ENCODE peak calls at places on chromosome 15, in ten cellular contexts. S is IMR-90, O is fibroblast of lung, E is uterus, C is spleen, U is tibial artery, A is GM23338, P is psoas muscle, I is cardiac muscle cell, T is right atrium auricular region. K is an unnamed sample.

GRCh38 chr15:91268510-91268909 is 168.5 kb downstream of the SV2B start:
- DNase-seq in C (no peak), I (no peak), U (no peak), A (peak; percentile 79), T (no peak), S (no peak), O (no peak), E (no peak), P (no peak), K (peak; percentile 30)

GRCh38 chr15:20356444-20357138 is 185.0 kb downstream of the GOLGA6L6 start:
- DNase-seq in U (peak; percentile 66), C (peak; percentile 89), O (no peak), S (no peak), T (peak; percentile 66), P (peak; percentile 56), A (peak; percentile 64), E (peak; percentile 37), I (no peak), K (no peak)

GRCh38 chr15:60555814-60556213 is 76.9 kb upstream of the ICE2 start:
- DNase-seq in I (no peak), C (no peak), A (peak; percentile 62), S (no peak), E (no peak), U (no peak), T (no peak), P (no peak), O (no peak), K (no peak)

GRCh38 chr15:38335106-38335505 is 82.5 kb downstream of the SPRED1 start:
- DNase-seq in E (no peak), C (no peak), T (no peak), A (no peak), O (no peak), I (no peak), S (no peak), U (no peak), P (no peak), K (peak; percentile 74)

GRCh38 chr15:92801774-92802464 is 98.2 kb upstream of the CHD2 start:
- DNase-seq in A (no peak), U (peak; percentile 87), T (peak; percentile 85), E (no peak), C (no peak), P (peak; percentile 68), O (peak; percentile 90), S (peak; percentile 94), I (peak; percentile 95), K (no peak)

GRCh38 chr15:91593653-91594052 is 259.9 kb upstream of the SLCO3A1 start:
- DNase-seq in C (no peak), O (no peak), T (no peak), A (no peak), S (no peak), E (no peak), I (no peak), P (no peak), U (no peak), K (no peak)

GRCh38 chr15:67776600-67776999 is 48.7 kb upstream of the SKOR1 start:
- DNase-seq in P (no peak), C (no peak), I (no peak), A (no peak), S (peak; percentile 9), E (no peak), U (no peak), O (no peak), T (no peak), K (no peak)

GRCh38 chr15:82810061-82810862 is 834 bp downstream of the WHAMM start:
- DNase-seq in U (no peak), I (peak; percentile 77), E (peak; percentile 23), P (no peak), C (peak; percentile 91), O (peak; percentile 69), S (peak; percentile 50), T (no peak), A (peak; percentile 60), K (peak; percentile 71)

GRCh38 chr15:48681274-48681840 is 35.8 kb upstream of the FBN1 start:
- DNase-seq in U (no peak), E (no peak), C (no peak), A (no peak), I (peak; percentile 57), O (peak; percentile 22), P (no peak), S (peak; percentile 80), T (no peak), K (no peak)

GRCh38 chr15:34795267-34796081 is at the start of gene ACTC1:
- DNase-seq in I (peak; percentile 55), A (peak; percentile 83), P (peak; percentile 76), T (peak; percentile 73), O (peak; percentile 39), S (peak; percentile 52), E (peak; percentile 48), U (peak; percentile 87), C (no peak), K (peak; percentile 74)

DNA sequence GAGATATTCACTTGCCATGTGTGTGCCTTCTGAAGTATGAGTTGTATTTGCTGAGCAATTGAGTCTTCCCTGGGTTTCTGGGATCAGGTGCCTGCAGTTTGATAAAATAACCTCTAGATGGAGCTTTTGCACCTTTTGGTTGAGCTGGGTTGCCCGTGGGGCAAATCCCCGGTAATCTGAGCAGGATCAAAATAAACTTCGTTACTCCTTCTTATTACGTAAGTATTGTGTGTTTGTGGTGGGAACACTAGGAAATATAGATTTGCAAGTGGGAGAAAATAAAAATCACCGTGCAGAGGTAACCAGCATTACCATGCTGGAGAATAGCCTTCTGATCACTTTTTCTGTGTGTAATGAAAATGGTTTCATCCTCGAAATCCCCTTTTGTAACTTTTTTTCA is 277.4 kb upstream of the NR2E3 start:
- DNase-seq in O (peak; percentile 53), P (no peak), E (no peak), T (no peak), S (no peak), A (peak; percentile 75), C (no peak), U (no peak), I (peak; percentile 37), K (peak; percentile 47)
- TF ChIP-seq CTCF in O (peak; percentile 37), P (peak; percentile 50), E (peak; percentile 42), T (peak; percentile 57), S (peak; percentile 47), A (peak; percentile 94), C (no peak), U (peak; percentile 47), I (peak; percentile 62), K (peak; percentile 90)

DNA sequence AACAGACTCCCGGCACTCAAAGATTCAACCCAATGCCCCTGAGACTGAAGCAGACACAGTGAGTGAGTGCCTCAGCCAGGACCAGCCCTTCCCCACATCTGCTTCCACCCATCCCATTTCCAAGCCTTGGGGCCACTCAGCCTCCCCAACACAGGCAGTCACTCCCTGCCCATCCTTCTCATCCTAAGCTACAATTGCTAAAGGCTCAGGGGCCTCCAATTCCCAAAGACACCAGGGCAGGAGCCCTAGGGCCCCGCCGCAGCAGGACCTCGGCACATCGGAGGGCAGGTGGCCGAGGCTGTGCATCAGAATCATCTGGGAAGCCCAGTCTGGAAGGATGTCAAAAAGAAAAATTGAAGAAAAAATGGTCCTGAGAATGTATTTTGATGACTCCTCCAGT is 18.5 kb upstream of the OCA2 start:
- DNase-seq in T (no peak), P (no peak), C (no peak), I (no peak), A (no peak), U (no peak), E (no peak), O (no peak), S (no peak), K (no peak)
- H3K4me3 ChIP-seq in T (no peak overlapping the region), P (no peak overlapping the region), C (no peak overlapping the region), I (no peak overlapping the region), A (no peak overlapping the region), U (no peak overlapping the region), E (no peak overlapping the region), O (no peak overlapping the region), S (no peak overlapping the region), K (no peak overlapping the region)

GRCh38 chr15:74783072-74783807 is 1.4 kb downstream of the CSK start:
- DNase-seq in C (peak; percentile 90), T (no peak), E (no peak), O (peak; percentile 26), U (no peak), I (peak; percentile 47), A (no peak), S (peak; percentile 36), P (no peak), K (peak; percentile 49)
- H3K4me1 ChIP-seq in C (peaks cover 93% of the 10 kb centered on the region), T (peaks cover 77% of the 10 kb centered on the region), E (peaks cover 30% of the 10 kb centered on the region), O (peaks cover 56% of the 10 kb centered on the region), U (peaks cover 66% of the 10 kb centered on the region), I (peaks cover 40% of the 10 kb centered on the region), A (peaks cover 17% of the 10 kb centered on the region), S (peaks cover 22% of the 10 kb centered on the region), P (peaks cover 63% of the 10 kb centered on the region), K (peaks cover 18% of the 10 kb centered on the region)

GRCh38 chr15:65410972-65411371 is 11.8 kb downstream of the IGDCC4 start:
- DNase-seq in O (no peak), E (no peak), A (no peak), P (no peak), T (no peak), S (no peak), U (no peak), C (no peak), I (no peak), K (no peak)
- TF ChIP-seq CTCF in O (no peak), E (no peak), A (no peak), P (no peak), T (no peak), S (no peak), U (no peak), C (no peak), I (no peak), K (no peak)

GRCh38 chr15:39682366-39682765 is 100.3 kb downstream of the FSIP1 start:
- DNase-seq in T (no peak), E (no peak), C (no peak), U (no peak), P (no peak), I (no peak), A (no peak), O (no peak), S (no peak), K (peak; percentile 35)
- H3K4me3 ChIP-seq in T (no peak overlapping the region), E (no peak overlapping the region), C (no peak overlapping the region), U (no peak overlapping the region), P (no peak overlapping the region), I (no peak overlapping the region), A (no peak overlapping the region), O (no peak overlapping the region), S (no peak overlapping the region), K (no peak overlapping the region)

GRCh38 chr15:58466566-58466965 is 34.8 kb downstream of the LIPC start:
- DNase-seq in C (no peak), S (no peak), T (no peak), I (no peak), P (no peak), A (no peak), U (no peak), O (no peak), E (no peak), K (no peak)
- H3K4me1 ChIP-seq in C (peaks cover 6% of the 10 kb centered on the region), S (peaks cover 11% of the 10 kb centered on the region), T (no peaks in the 10 kb centered on the region), I (no peaks in the 10 kb centered on the region), P (no peaks in the 10 kb centered on the region), A (peaks cover 4% of the 10 kb centered on the region), U (no peaks in the 10 kb centered on the region), O (peaks cover 8% of the 10 kb centered on the region), E (no peaks in the 10 kb centered on the region), K (peaks cover 11% of the 10 kb centered on the region)

K was measured in neural progenitor cell.